ENCODE peak calls at places on chromosome 5, in five cellular contexts. P is uterus, D is prostate gland, M is HCT116, A is tibial nerve. F is an unnamed sample.

GRCh38 chr5:122415481-122416120 is 103.6 kb downstream of the SNCAIP start:
- DNase-seq in P (peak; percentile 70), D (peak; percentile 62), M (peak; percentile 38), A (no peak), F (no peak)

GRCh38 chr5:36606437-36607113 is at the start of gene SLC1A3:
- DNase-seq in P (peak; percentile 20), D (peak; percentile 74), M (peak; percentile 74), A (peak; percentile 33), F (no peak)

GRCh38 chr5:102971693-102972293 is 148.1 kb downstream of the GIN1 start:
- DNase-seq in P (no peak), D (no peak), M (peak; percentile 26), A (no peak), F (no peak)

GRCh38 chr5:178428341-178429155 is 161.6 kb downstream of the COL23A1 start:
- DNase-seq in P (no peak), D (peak; percentile 78), M (no peak), A (no peak), F (no peak)

GRCh38 chr5:138927979-138928378 is 52.8 kb upstream of the LRRTM2 start:
- DNase-seq in P (no peak), D (no peak), M (no peak), A (no peak), F (no peak)

GRCh38 chr5:546376-546908 is 22.2 kb upstream of the SLC9A3 start:
- DNase-seq in P (no peak), D (no peak), M (no peak), A (peak; percentile 1), F (no peak)

GRCh38 chr5:133319244-133319643 is 267.4 kb downstream of the HSPA4 start:
- DNase-seq in P (no peak), D (no peak), M (no peak), A (no peak), F (no peak)

GRCh38 chr5:56037531-56038010 is 42.8 kb upstream of the IL6ST start:
- DNase-seq in P (no peak), D (no peak), M (no peak), A (no peak), F (no peak)

GRCh38 chr5:89071101-89071940 is 188.3 kb upstream of the MEF2C start:
- DNase-seq in P (no peak), D (no peak), M (no peak), A (no peak), F (no peak)

GRCh38 chr5:12242960-12243888 is 339.0 kb upstream of the CTNND2 start:
- DNase-seq in P (no peak), D (no peak), M (no peak), A (no peak), F (no peak)

GRCh38 chr5:2756211-2756746 is 4.8 kb upstream of the IRX2 start:
- DNase-seq in P (no peak), D (no peak), M (no peak), A (no peak), F (no peak)

GRCh38 chr5:181223729-181224389 is 778 bp downstream of the TRIM41 start:
- DNase-seq in P (no peak), D (no peak), M (no peak), A (no peak), F (no peak)
- TF ChIP-seq POLR2A in P (no peak), D (no peak), M (no peak), A (no peak), F (no peak)

DNA sequence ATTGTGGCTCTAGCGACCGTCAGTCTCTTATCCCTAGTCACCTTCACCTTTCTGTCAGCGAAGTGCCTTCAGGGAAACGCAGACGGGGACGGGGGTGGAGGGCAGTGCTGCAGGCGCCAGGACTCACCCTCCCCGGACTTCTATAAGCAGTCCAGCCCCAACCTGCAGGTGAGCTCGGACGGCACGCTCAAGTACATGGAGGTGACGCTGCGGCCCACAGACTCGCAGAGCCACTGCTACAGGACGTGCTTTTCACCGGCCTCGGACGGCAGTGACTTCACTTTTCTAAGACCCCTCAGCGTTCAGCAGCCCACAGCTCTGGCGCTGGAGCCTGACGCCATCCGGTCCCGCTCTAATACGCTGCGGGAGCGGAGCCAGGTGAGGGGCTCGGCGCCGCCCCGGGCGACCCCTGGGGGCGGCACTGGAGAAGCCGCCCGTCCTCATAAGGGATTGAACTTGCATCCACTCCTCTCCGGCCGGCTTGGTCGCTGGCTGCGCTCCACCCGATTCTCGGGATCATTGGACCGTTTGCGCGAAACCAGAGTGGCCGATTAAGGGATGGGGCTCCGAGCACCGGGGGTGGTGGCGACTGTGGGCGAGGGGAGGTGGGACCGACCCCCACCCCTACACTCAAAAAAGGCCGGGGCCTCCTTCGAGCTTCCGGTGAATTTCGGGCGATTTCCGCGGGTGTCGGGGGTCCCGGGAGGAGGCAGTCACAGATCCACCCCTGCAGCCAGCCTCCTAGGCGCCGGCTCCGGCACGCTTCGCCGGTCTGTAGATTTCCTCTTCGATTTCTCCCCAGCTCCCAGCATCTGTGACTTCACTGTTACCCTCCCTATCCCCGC is 2.7 kb downstream of the PCDHGC5 start:
- DNase-seq in P (no peak), D (no peak), M (no peak), A (no peak), F (no peak)
- H3K4me1 ChIP-seq in P (no peaks in the 10 kb centered on the region), D (no peaks in the 10 kb centered on the region), M (no peaks in the 10 kb centered on the region), A (peaks cover 36% of the 10 kb centered on the region), F (peaks cover 21% of the 10 kb centered on the region)

GRCh38 chr5:131436081-131436480 is 172.2 kb downstream of the CDC42SE2 start:
- DNase-seq in P (no peak), D (peak; percentile 54), M (no peak), A (peak; percentile 19), F (no peak)
- H3K27ac ChIP-seq in P (no peak overlapping the region), D (peak overlapping the region; percentile 69), M (no peak overlapping the region), A (peak overlapping the region; percentile 43), F (peak overlapping the region; percentile 56)

GRCh38 chr5:151684690-151685361 is 1.9 kb downstream of the SPARC start:
- DNase-seq in P (peak; percentile 77), D (no peak), M (no peak), A (no peak), F (no peak)
- TF ChIP-seq POLR2A in P (peak; percentile 47), D (no peak), M (no peak), A (peak; percentile 14), F (no peak)

DNA sequence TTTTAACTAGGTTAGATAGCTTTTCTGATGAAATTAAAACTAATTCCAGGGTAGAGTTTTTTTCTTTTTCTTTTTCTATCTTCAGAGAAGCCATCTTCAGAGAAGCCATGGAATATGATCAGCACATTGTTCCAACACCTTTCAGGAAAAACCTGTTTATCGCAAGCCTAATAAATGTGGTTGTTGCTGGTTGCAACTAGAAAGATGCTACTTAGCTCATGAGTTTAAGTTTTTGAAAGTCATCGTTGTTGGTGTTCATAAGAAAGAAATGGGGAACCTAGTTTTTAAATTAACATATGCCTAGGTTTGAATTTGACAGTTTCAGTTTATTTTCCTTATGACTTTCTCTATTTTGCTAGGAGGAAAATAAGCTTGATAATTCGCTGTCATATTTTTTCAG is 7.6 kb downstream of the CPEB4 start:
- DNase-seq in P (no peak), D (no peak), M (no peak), A (no peak), F (no peak)
- H3K4me1 ChIP-seq in P (no peaks in the 10 kb centered on the region), D (no peaks in the 10 kb centered on the region), M (no peaks in the 10 kb centered on the region), A (peaks cover 44% of the 10 kb centered on the region), F (peaks cover 12% of the 10 kb centered on the region)

GRCh38 chr5:41347569-41347968 is 134.2 kb upstream of the C6 start:
- DNase-seq in P (no peak), D (no peak), M (no peak), A (no peak), F (no peak)

GRCh38 chr5:41349846-41350245 is 136.5 kb upstream of the C6 start:
- DNase-seq in P (no peak), D (no peak), M (no peak), A (no peak), F (no peak)

GRCh38 chr5:41339339-41339738 is 126.0 kb upstream of the C6 start:
- DNase-seq in P (no peak), D (no peak), M (no peak), A (no peak), F (no peak)

GRCh38 chr5:41346609-41347008 is 133.3 kb upstream of the C6 start:
- DNase-seq in P (no peak), D (no peak), M (peak; percentile 3), A (no peak), F (no peak)

GRCh38 chr5:41345295-41345694 is 132.0 kb upstream of the C6 start:
- DNase-seq in P (no peak), D (no peak), M (no peak), A (no peak), F (no peak)
- H3K27ac ChIP-seq in P (no peak overlapping the region), D (no peak overlapping the region), M (no peak overlapping the region), A (no peak overlapping the region), F (no peak overlapping the region)

GRCh38 chr5:81749562-81750307 is 1.2 kb downstream of the SSBP2 start:
- DNase-seq in P (peak; percentile 51), D (peak; percentile 33), M (no peak), A (no peak), F (peak; percentile 6)
- TF ChIP-seq POLR2A in P (no peak), D (no peak), M (no peak), A (peak; percentile 16), F (no peak)

GRCh38 chr5:175690586-175690985 is 32.7 kb downstream of the HRH2 start:
- DNase-seq in P (no peak), D (no peak), M (no peak), A (no peak), F (no peak)
- H3K4me1 ChIP-seq in P (no peaks in the 10 kb centered on the region), D (no peaks in the 10 kb centered on the region), M (no peaks in the 10 kb centered on the region), A (peaks cover 5% of the 10 kb centered on the region), F (no peaks in the 10 kb centered on the region)

GRCh38 chr5:96957125-96958041 is 21.5 kb downstream of the LNPEP start:
- DNase-seq in P (no peak), D (no peak), M (no peak), A (no peak), F (no peak)
- H3K27ac ChIP-seq in P (no peak overlapping the region), D (no peak overlapping the region), M (no peak overlapping the region), A (no peak overlapping the region), F (no peak overlapping the region)

GRCh38 chr5:86971034-86971511 is 296.6 kb upstream of the RASA1 start:
- DNase-seq in P (no peak), D (no peak), M (peak; percentile 18), A (no peak), F (no peak)
- TF ChIP-seq POLR2A in P (no peak), D (no peak), M (no peak), A (no peak), F (no peak)

F was measured in esophagus squamous epithelium.